ENCODE peak calls at places on chromosomes 11 and 22, in nine cellular contexts. Z is A673, I is GM23338, V is kidney, M is ovary, K is heart right ventricle, S is mesenchymal stem cell, R is stomach, P is tibial artery. X is an unnamed sample.
A peak's percentile ranks its signal among the peaks of the same experiment; 100 is the strongest.

GRCh38 chr11:114377612-114378267 is 22.6 kb downstream of the C11orf71 start:
- DNase-seq in Z (peak; percentile 74), I (peak; percentile 35), V (no peak), M (no peak), K (no peak), S (peak; percentile 43), R (no peak), P (no peak), X (no peak)

GRCh38 chr11:69471329-69472052 is 10.0 kb upstream of the LINC01488 start:
- DNase-seq in Z (no peak), I (peak; percentile 37), V (peak; percentile 50), M (no peak), K (no peak), S (no peak), R (no peak), P (no peak), X (no peak)

GRCh38 chr22:25485626-25486545 is 78.6 kb upstream of the GRK3 start:
- DNase-seq in Z (no peak), I (no peak), V (no peak), M (no peak), K (no peak), S (no peak), R (no peak), P (no peak), X (no peak)

GRCh38 chr11:69126286-69126685 is 29.4 kb upstream of the SMIM38 start:
- DNase-seq in Z (no peak), I (no peak), V (peak; percentile 51), M (no peak), K (no peak), S (no peak), R (no peak), P (no peak), X (no peak)

GRCh38 chr11:34252015-34252414 is 105.8 kb downstream of the ABTB2 start:
- DNase-seq in Z (no peak), I (no peak), V (no peak), M (no peak), K (no peak), S (no peak), R (no peak), P (no peak), X (no peak)

GRCh38 chr11:34721646-34722045 is 100.8 kb downstream of the EHF start:
- DNase-seq in Z (no peak), I (no peak), V (no peak), M (no peak), K (no peak), S (peak; percentile 51), R (no peak), P (no peak), X (no peak)

GRCh38 chr11:64890084-64890944 is 11.9 kb upstream of the EHD1 start:
- DNase-seq in Z (no peak), I (no peak), V (no peak), M (no peak), K (no peak), S (no peak), R (no peak), P (no peak), X (peak; percentile 50)

GRCh38 chr11:71339178-71339881 is 87.0 kb upstream of the SHANK2 start:
- DNase-seq in Z (no peak), I (no peak), V (no peak), M (peak; percentile 32), K (no peak), S (no peak), R (peak; percentile 20), P (no peak), X (no peak)

GRCh38 chr11:61551630-61552029 is 29.2 kb downstream of the SYT7 start:
- DNase-seq in Z (no peak), I (no peak), V (peak; percentile 89), M (no peak), K (peak; percentile 78), S (no peak), R (peak; percentile 72), P (no peak), X (no peak)

GRCh38 chr11:8247312-8247711 is 16.4 kb downstream of the LMO1 start:
- DNase-seq in Z (no peak), I (peak; percentile 58), V (peak; percentile 51), M (no peak), K (no peak), S (no peak), R (peak; percentile 53), P (no peak), X (peak; percentile 31)

GRCh38 chr11:293293-293851 is 4.4 kb downstream of the PGGHG start:
- DNase-seq in Z (no peak), I (no peak), V (peak; percentile 62), M (no peak), K (no peak), S (no peak), R (no peak), P (peak; percentile 16), X (no peak)

GRCh38 chr11:8043756-8044155 is 37.3 kb upstream of the TUB start:
- DNase-seq in Z (no peak), I (no peak), V (no peak), M (no peak), K (no peak), S (no peak), R (no peak), P (no peak), X (no peak)

GRCh38 chr11:116930177-116930576 is 92.8 kb upstream of the APOA1 start:
- DNase-seq in Z (peak; percentile 56), I (peak; percentile 39), V (no peak), M (no peak), K (peak; percentile 26), S (peak; percentile 49), R (no peak), P (no peak), X (peak; percentile 26)

GRCh38 chr11:116929393-116930090 is 92.1 kb upstream of the APOA1 start:
- DNase-seq in Z (no peak), I (no peak), V (no peak), M (no peak), K (peak; percentile 21), S (peak; percentile 25), R (no peak), P (no peak), X (no peak)

GRCh38 chr11:116928845-116929244 is 91.4 kb upstream of the APOA1 start:
- DNase-seq in Z (no peak), I (no peak), V (no peak), M (no peak), K (no peak), S (peak; percentile 21), R (no peak), P (no peak), X (no peak)

GRCh38 chr11:116927163-116927772 is 89.8 kb upstream of the APOA1 start:
- DNase-seq in Z (peak; percentile 52), I (no peak), V (no peak), M (no peak), K (no peak), S (peak; percentile 16), R (no peak), P (no peak), X (no peak)

DNA sequence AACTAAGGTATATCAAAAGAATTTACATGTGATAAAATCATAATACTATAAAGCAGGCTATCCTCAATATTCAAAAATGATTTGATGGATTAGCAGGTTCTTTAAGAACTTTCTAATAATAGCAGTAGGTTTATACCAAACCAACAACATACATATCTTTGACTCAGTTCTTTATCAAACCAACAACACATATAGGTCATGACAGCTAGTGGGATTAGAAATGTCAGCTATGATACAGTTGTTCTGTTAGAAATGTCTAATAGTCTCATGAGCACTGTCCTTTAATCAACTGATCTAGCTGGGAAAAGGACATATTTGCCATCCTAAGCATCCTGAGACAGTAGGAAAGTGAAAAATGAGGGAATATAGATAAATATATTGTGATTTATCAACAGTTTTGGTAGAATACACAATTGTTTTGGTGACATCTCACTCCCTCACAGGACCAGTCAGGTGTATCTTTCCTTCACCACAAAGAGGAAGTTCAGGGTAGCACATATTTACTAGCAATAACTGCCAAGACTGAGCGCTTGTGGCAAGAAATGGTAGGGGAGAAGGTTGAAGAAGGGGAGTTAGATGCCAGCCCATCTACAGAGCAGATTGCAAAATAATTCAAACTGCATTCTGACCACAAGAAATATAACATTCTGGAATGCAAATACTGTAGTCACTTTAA is 90.8 kb upstream of the APOA1 start:
- DNase-seq in Z (no peak), I (no peak), V (no peak), M (no peak), K (no peak), S (no peak), R (no peak), P (no peak), X (no peak)
- H3K4me1 ChIP-seq in Z (peaks cover 31% of the 10 kb centered on the region), I (peaks cover 24% of the 10 kb centered on the region), V (peaks cover 12% of the 10 kb centered on the region), M (no peaks in the 10 kb centered on the region), K (peaks cover 43% of the 10 kb centered on the region), S (no peaks in the 10 kb centered on the region), R (peaks cover 32% of the 10 kb centered on the region), P (no peaks in the 10 kb centered on the region), X (no peaks in the 10 kb centered on the region)

DNA sequence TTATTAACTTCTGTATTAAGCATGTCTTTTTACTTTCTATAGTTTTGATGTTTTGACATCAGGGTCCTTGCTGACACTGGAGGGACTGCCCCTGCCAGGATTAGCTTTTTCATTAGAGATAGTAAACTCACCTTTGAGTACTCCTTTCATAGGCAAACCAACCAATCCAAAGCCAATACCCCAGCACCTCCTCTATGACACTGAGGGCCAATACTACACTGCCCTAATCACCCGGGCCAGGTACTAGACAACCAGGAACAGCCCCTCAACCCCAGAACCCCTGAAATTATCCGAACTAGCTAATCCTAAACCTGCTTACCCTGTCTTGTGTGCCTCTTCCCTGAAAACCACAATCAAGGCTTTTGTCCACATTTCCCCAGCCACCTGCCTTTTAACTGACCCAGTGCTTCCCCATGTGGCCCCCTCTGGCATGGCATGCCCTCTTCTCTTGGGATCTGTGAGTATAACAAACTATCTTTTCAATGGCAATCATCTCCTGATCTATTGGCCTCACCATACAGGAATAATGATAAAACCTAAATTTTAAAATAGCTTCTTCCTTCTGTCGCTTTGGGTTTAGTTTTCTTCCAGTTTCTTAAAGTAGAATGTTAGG is 31.2 kb downstream of the RAB6A start:
- DNase-seq in Z (peak; percentile 40), I (peak; percentile 86), V (no peak), M (no peak), K (no peak), S (peak; percentile 30), R (no peak), P (no peak), X (no peak)
- H3K27ac ChIP-seq in Z (no peak overlapping the region), I (no peak overlapping the region), V (no peak overlapping the region), M (no peak overlapping the region), K (no peak overlapping the region), S (no peak overlapping the region), R (no peak overlapping the region), P (no peak overlapping the region), X (no peak overlapping the region)

GRCh38 chr11:95254139-95254704 is 23.2 kb upstream of the SESN3 start:
- DNase-seq in Z (peak; percentile 87), I (peak; percentile 82), V (peak; percentile 76), M (peak; percentile 71), K (peak; percentile 85), S (peak; percentile 95), R (peak; percentile 73), P (peak; percentile 87), X (peak; percentile 85)
- H3K4me1 ChIP-seq in Z (peaks cover 4% of the 10 kb centered on the region), I (peaks cover 51% of the 10 kb centered on the region), V (peaks cover 4% of the 10 kb centered on the region), M (peaks cover 2% of the 10 kb centered on the region), K (peaks cover 10% of the 10 kb centered on the region), S (no peaks in the 10 kb centered on the region), R (peaks cover 6% of the 10 kb centered on the region), P (no peaks in the 10 kb centered on the region), X (peaks cover 4% of the 10 kb centered on the region)

GRCh38 chr11:21646351-21646750 is 546.5 kb upstream of the ANO5 start:
- DNase-seq in Z (no peak), I (no peak), V (no peak), M (no peak), K (no peak), S (no peak), R (no peak), P (no peak), X (no peak)
- H3K27ac ChIP-seq in Z (no peak overlapping the region), I (no peak overlapping the region), V (no peak overlapping the region), M (no peak overlapping the region), K (no peak overlapping the region), S (no peak overlapping the region), R (no peak overlapping the region), P (no peak overlapping the region), X (no peak overlapping the region)

X was measured in colonic mucosa.